ENCODE peak calls at places on chromosomes 4 and X, in ten cellular contexts. One of them, this sample, is unnamed.

GRCh38 chr4:185817403-185817818 is 5.4 kb upstream of the SORBS2 start:
- DNase-seq in CD8-positive, alpha-beta T cell: no peak
- DNase-seq in endothelial cell of umbilical vein: no peak
- DNase-seq in fibroblast of mammary gland: no peak
- DNase-seq in transverse colon: peak
- DNase-seq in spleen: no peak
- DNase-seq in AG09319: no peak
- DNase-seq in RWPE2: no peak
- DNase-seq in ovary: no peak
- DNase-seq in nephron progenitor cell: no peak
- DNase-seq in this sample: no peak

GRCh38 chr4:185099024-185099682 is 43.9 kb upstream of the SLC25A4 start:
- DNase-seq in CD8-positive, alpha-beta T cell: no peak
- DNase-seq in endothelial cell of umbilical vein: no peak
- DNase-seq in fibroblast of mammary gland: no peak
- DNase-seq in transverse colon: no peak
- DNase-seq in spleen: no peak
- DNase-seq in AG09319: no peak
- DNase-seq in RWPE2: no peak
- DNase-seq in ovary: no peak
- DNase-seq in nephron progenitor cell: no peak
- DNase-seq in this sample: no peak

GRCh38 chrX:10633722-10634121 is 13.3 kb upstream of the MID1 start:
- DNase-seq in CD8-positive, alpha-beta T cell: no peak
- DNase-seq in endothelial cell of umbilical vein: peak
- DNase-seq in fibroblast of mammary gland: peak
- DNase-seq in transverse colon: no peak
- DNase-seq in spleen: no peak
- DNase-seq in AG09319: peak
- DNase-seq in RWPE2: no peak
- DNase-seq in ovary: peak
- DNase-seq in nephron progenitor cell: no peak
- DNase-seq in this sample: no peak

GRCh38 chr4:148268835-148269234 is 173.4 kb downstream of the NR3C2 start:
- DNase-seq in CD8-positive, alpha-beta T cell: no peak
- DNase-seq in endothelial cell of umbilical vein: no peak
- DNase-seq in fibroblast of mammary gland: no peak
- DNase-seq in transverse colon: no peak
- DNase-seq in spleen: no peak
- DNase-seq in AG09319: no peak
- DNase-seq in RWPE2: no peak
- DNase-seq in ovary: no peak
- DNase-seq in nephron progenitor cell: no peak
- DNase-seq in this sample: no peak

GRCh38 chr4:48746608-48747374 is 33.3 kb downstream of the FRYL start:
- DNase-seq in CD8-positive, alpha-beta T cell: no peak
- DNase-seq in endothelial cell of umbilical vein: no peak
- DNase-seq in fibroblast of mammary gland: no peak
- DNase-seq in transverse colon: no peak
- DNase-seq in spleen: no peak
- DNase-seq in AG09319: no peak
- DNase-seq in RWPE2: no peak
- DNase-seq in ovary: no peak
- DNase-seq in nephron progenitor cell: no peak
- DNase-seq in this sample: no peak

GRCh38 chrX:71627588-71628404 is 9.5 kb upstream of the CXCR3 start:
- DNase-seq in CD8-positive, alpha-beta T cell: no peak
- DNase-seq in endothelial cell of umbilical vein: no peak
- DNase-seq in fibroblast of mammary gland: peak
- DNase-seq in transverse colon: no peak
- DNase-seq in spleen: no peak
- DNase-seq in AG09319: no peak
- DNase-seq in RWPE2: no peak
- DNase-seq in ovary: no peak
- DNase-seq in nephron progenitor cell: no peak
- DNase-seq in this sample: no peak

GRCh38 chrX:47311857-47312774 is 58.3 kb upstream of the ZNF157 start:
- DNase-seq in CD8-positive, alpha-beta T cell: peak
- DNase-seq in endothelial cell of umbilical vein: peak
- DNase-seq in fibroblast of mammary gland: peak
- DNase-seq in transverse colon: peak
- DNase-seq in spleen: no peak
- DNase-seq in AG09319: peak
- DNase-seq in RWPE2: no peak
- DNase-seq in ovary: peak
- DNase-seq in nephron progenitor cell: peak
- DNase-seq in this sample: no peak

GRCh38 chr4:113637363-113637762 is 124.2 kb downstream of the CAMK2D start:
- DNase-seq in CD8-positive, alpha-beta T cell: no peak
- DNase-seq in endothelial cell of umbilical vein: no peak
- DNase-seq in fibroblast of mammary gland: no peak
- DNase-seq in transverse colon: no peak
- DNase-seq in spleen: no peak
- DNase-seq in AG09319: peak
- DNase-seq in RWPE2: no peak
- DNase-seq in ovary: no peak
- DNase-seq in nephron progenitor cell: no peak
- DNase-seq in this sample: no peak

GRCh38 chrX:13752141-13752540 is 17.6 kb downstream of the OFD1 start:
- DNase-seq in CD8-positive, alpha-beta T cell: no peak
- DNase-seq in endothelial cell of umbilical vein: no peak
- DNase-seq in fibroblast of mammary gland: no peak
- DNase-seq in transverse colon: no peak
- DNase-seq in spleen: no peak
- DNase-seq in AG09319: no peak
- DNase-seq in RWPE2: no peak
- DNase-seq in ovary: no peak
- DNase-seq in nephron progenitor cell: no peak
- DNase-seq in this sample: no peak

GRCh38 chrX:56726609-56727008 is 2.4 kb upstream of the NBDY start:
- DNase-seq in CD8-positive, alpha-beta T cell: no peak
- DNase-seq in endothelial cell of umbilical vein: peak
- DNase-seq in fibroblast of mammary gland: peak
- DNase-seq in transverse colon: no peak
- DNase-seq in spleen: no peak
- DNase-seq in AG09319: no peak
- DNase-seq in RWPE2: no peak
- DNase-seq in ovary: no peak
- DNase-seq in nephron progenitor cell: no peak
- DNase-seq in this sample: no peak

GRCh38 chr4:24745172-24745895 is 50.0 kb upstream of the SOD3 start:
- DNase-seq in CD8-positive, alpha-beta T cell: no peak
- DNase-seq in endothelial cell of umbilical vein: no peak
- DNase-seq in fibroblast of mammary gland: no peak
- DNase-seq in transverse colon: no peak
- DNase-seq in spleen: no peak
- DNase-seq in AG09319: no peak
- DNase-seq in RWPE2: no peak
- DNase-seq in ovary: no peak
- DNase-seq in nephron progenitor cell: no peak
- DNase-seq in this sample: no peak

GRCh38 chr4:136441629-136442282 is 1090.5 kb downstream of the PCDH18 start:
- DNase-seq in CD8-positive, alpha-beta T cell: no peak
- DNase-seq in endothelial cell of umbilical vein: no peak
- DNase-seq in fibroblast of mammary gland: no peak
- DNase-seq in transverse colon: no peak
- DNase-seq in spleen: peak
- DNase-seq in AG09319: no peak
- DNase-seq in RWPE2: no peak
- DNase-seq in ovary: no peak
- DNase-seq in nephron progenitor cell: no peak
- DNase-seq in this sample: no peak
- TF ChIP-seq CTCF in CD8-positive, alpha-beta T cell: no peak
- TF ChIP-seq CTCF in endothelial cell of umbilical vein: no peak
- TF ChIP-seq CTCF in fibroblast of mammary gland: no peak
- TF ChIP-seq CTCF in transverse colon: no peak
- TF ChIP-seq CTCF in spleen: no peak
- TF ChIP-seq CTCF in AG09319: no peak
- TF ChIP-seq CTCF in RWPE2: no peak
- TF ChIP-seq CTCF in ovary: no peak
- TF ChIP-seq CTCF in nephron progenitor cell: no peak
- TF ChIP-seq CTCF in this sample: no peak

GRCh38 chrX:21658152-21658737 is at the start of gene KLHL34:
- DNase-seq in CD8-positive, alpha-beta T cell: peak
- DNase-seq in endothelial cell of umbilical vein: no peak
- DNase-seq in fibroblast of mammary gland: no peak
- DNase-seq in transverse colon: peak
- DNase-seq in spleen: peak
- DNase-seq in AG09319: no peak
- DNase-seq in RWPE2: no peak
- DNase-seq in ovary: no peak
- DNase-seq in nephron progenitor cell: no peak
- DNase-seq in this sample: peak

GRCh38 chrX:21658746-21659145 is 616 bp upstream of the KLHL34 start:
- DNase-seq in CD8-positive, alpha-beta T cell: no peak
- DNase-seq in endothelial cell of umbilical vein: no peak
- DNase-seq in fibroblast of mammary gland: no peak
- DNase-seq in transverse colon: peak
- DNase-seq in spleen: no peak
- DNase-seq in AG09319: no peak
- DNase-seq in RWPE2: no peak
- DNase-seq in ovary: no peak
- DNase-seq in nephron progenitor cell: no peak
- DNase-seq in this sample: no peak

GRCh38 chrX:21661316-21661715 is 3.2 kb upstream of the KLHL34 start:
- DNase-seq in CD8-positive, alpha-beta T cell: no peak
- DNase-seq in endothelial cell of umbilical vein: no peak
- DNase-seq in fibroblast of mammary gland: no peak
- DNase-seq in transverse colon: no peak
- DNase-seq in spleen: no peak
- DNase-seq in AG09319: no peak
- DNase-seq in RWPE2: no peak
- DNase-seq in ovary: no peak
- DNase-seq in nephron progenitor cell: no peak
- DNase-seq in this sample: no peak

GRCh38 chrX:21657318-21658151 is 595 bp downstream of the KLHL34 start:
- DNase-seq in CD8-positive, alpha-beta T cell: peak
- DNase-seq in endothelial cell of umbilical vein: no peak
- DNase-seq in fibroblast of mammary gland: no peak
- DNase-seq in transverse colon: no peak
- DNase-seq in spleen: peak
- DNase-seq in AG09319: no peak
- DNase-seq in RWPE2: no peak
- DNase-seq in ovary: no peak
- DNase-seq in nephron progenitor cell: no peak
- DNase-seq in this sample: no peak

DNA sequence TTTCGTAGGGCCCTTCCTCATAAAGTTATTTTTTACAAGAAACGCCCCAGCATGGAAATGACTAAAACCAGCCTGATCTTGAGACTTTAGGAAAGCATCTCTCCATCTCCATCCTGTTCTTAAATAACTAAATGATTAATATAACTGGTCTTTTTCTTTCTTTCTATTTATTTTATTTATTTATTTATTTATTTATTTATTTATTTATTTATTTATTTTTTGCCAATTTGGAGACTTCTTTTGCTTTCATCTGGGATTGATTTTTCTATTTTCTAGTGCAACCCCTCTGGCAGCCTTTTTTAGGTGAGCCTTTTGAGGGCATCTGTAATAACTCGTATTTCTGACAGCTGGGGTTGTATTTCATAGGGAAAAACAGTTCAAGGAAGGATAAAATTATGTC is 1.2 kb upstream of the KLHL34 start:
- DNase-seq in CD8-positive, alpha-beta T cell: no peak
- DNase-seq in endothelial cell of umbilical vein: no peak
- DNase-seq in fibroblast of mammary gland: no peak
- DNase-seq in transverse colon: no peak
- DNase-seq in spleen: no peak
- DNase-seq in AG09319: no peak
- DNase-seq in RWPE2: no peak
- DNase-seq in ovary: no peak
- DNase-seq in nephron progenitor cell: no peak
- DNase-seq in this sample: no peak
- TF ChIP-seq CTCF in CD8-positive, alpha-beta T cell: no peak
- TF ChIP-seq CTCF in endothelial cell of umbilical vein: no peak
- TF ChIP-seq CTCF in fibroblast of mammary gland: no peak
- TF ChIP-seq CTCF in transverse colon: no peak
- TF ChIP-seq CTCF in spleen: no peak
- TF ChIP-seq CTCF in AG09319: no peak
- TF ChIP-seq CTCF in RWPE2: no peak
- TF ChIP-seq CTCF in ovary: no peak
- TF ChIP-seq CTCF in nephron progenitor cell: no peak
- TF ChIP-seq CTCF in this sample: no peak

GRCh38 chrX:149630681-149631292 is 805 bp downstream of the TMEM185A start:
- DNase-seq in CD8-positive, alpha-beta T cell: no peak
- DNase-seq in endothelial cell of umbilical vein: peak
- DNase-seq in fibroblast of mammary gland: peak
- DNase-seq in transverse colon: no peak
- DNase-seq in spleen: no peak
- DNase-seq in AG09319: peak
- DNase-seq in RWPE2: no peak
- DNase-seq in ovary: peak
- DNase-seq in nephron progenitor cell: no peak
- DNase-seq in this sample: no peak
- TF ChIP-seq CTCF in CD8-positive, alpha-beta T cell: no peak
- TF ChIP-seq CTCF in endothelial cell of umbilical vein: no peak
- TF ChIP-seq CTCF in fibroblast of mammary gland: peak
- TF ChIP-seq CTCF in transverse colon: no peak
- TF ChIP-seq CTCF in spleen: no peak
- TF ChIP-seq CTCF in AG09319: peak
- TF ChIP-seq CTCF in RWPE2: peak
- TF ChIP-seq CTCF in ovary: no peak
- TF ChIP-seq CTCF in nephron progenitor cell: no peak
- TF ChIP-seq CTCF in this sample: peak

DNA sequence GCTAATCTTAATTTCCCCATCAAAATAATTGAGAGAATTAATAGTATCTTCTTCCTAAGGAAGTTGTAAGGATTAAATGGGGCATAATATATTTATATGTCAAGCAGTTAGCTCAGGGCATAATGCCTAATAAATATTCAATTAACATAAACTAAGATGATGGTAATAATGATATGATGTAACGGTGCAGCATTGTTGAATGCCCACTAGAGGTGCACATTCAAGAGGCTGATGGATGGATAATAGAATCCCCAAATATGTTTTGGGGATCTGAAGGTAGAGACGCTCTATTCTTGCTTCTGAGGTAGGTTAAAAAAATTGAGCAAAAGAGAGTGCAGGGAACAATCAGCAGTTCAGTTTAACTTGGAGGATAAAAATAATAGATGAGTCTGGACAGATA is 37.1 kb downstream of the ATOH1 start:
- DNase-seq in CD8-positive, alpha-beta T cell: no peak
- DNase-seq in endothelial cell of umbilical vein: no peak
- DNase-seq in fibroblast of mammary gland: no peak
- DNase-seq in transverse colon: no peak
- DNase-seq in spleen: no peak
- DNase-seq in AG09319: no peak
- DNase-seq in RWPE2: no peak
- DNase-seq in ovary: no peak
- DNase-seq in nephron progenitor cell: no peak
- DNase-seq in this sample: no peak
- TF ChIP-seq CTCF in CD8-positive, alpha-beta T cell: no peak
- TF ChIP-seq CTCF in endothelial cell of umbilical vein: no peak
- TF ChIP-seq CTCF in fibroblast of mammary gland: no peak
- TF ChIP-seq CTCF in transverse colon: no peak
- TF ChIP-seq CTCF in spleen: no peak
- TF ChIP-seq CTCF in AG09319: no peak
- TF ChIP-seq CTCF in RWPE2: peak
- TF ChIP-seq CTCF in ovary: no peak
- TF ChIP-seq CTCF in nephron progenitor cell: peak
- TF ChIP-seq CTCF in this sample: no peak

GRCh38 chr4:168028568-168028967 is 63.8 kb upstream of the ANXA10 start:
- DNase-seq in CD8-positive, alpha-beta T cell: no peak
- DNase-seq in endothelial cell of umbilical vein: peak
- DNase-seq in fibroblast of mammary gland: peak
- DNase-seq in transverse colon: no peak
- DNase-seq in spleen: no peak
- DNase-seq in AG09319: no peak
- DNase-seq in RWPE2: no peak
- DNase-seq in ovary: no peak
- DNase-seq in nephron progenitor cell: no peak
- DNase-seq in this sample: no peak
- TF ChIP-seq CTCF in CD8-positive, alpha-beta T cell: no peak
- TF ChIP-seq CTCF in endothelial cell of umbilical vein: no peak
- TF ChIP-seq CTCF in fibroblast of mammary gland: peak
- TF ChIP-seq CTCF in transverse colon: no peak
- TF ChIP-seq CTCF in spleen: no peak
- TF ChIP-seq CTCF in AG09319: no peak
- TF ChIP-seq CTCF in RWPE2: peak
- TF ChIP-seq CTCF in ovary: no peak
- TF ChIP-seq CTCF in nephron progenitor cell: no peak
- TF ChIP-seq CTCF in this sample: peak

This sample was measured in chondrocyte.